ENCODE peak calls at places on chromosomes 3 and 15, in four cellular contexts. Y, W, B and X are unnamed samples.

GRCh38 chr15:60134609-60135008 is 130.5 kb downstream of the FOXB1 start:
- DNase-seq in Y (no peak), W (no peak), B (no peak), X (no peak)

GRCh38 chr15:66670698-66671580 is 31.1 kb upstream of the SMAD6 start:
- DNase-seq in Y (peak; percentile 18), W (no peak), B (peak; percentile 91), X (peak; percentile 82)

GRCh38 chr3:139378587-139378986 is 10.9 kb downstream of the COPB2 start:
- DNase-seq in Y (peak; percentile 12), W (no peak), B (no peak), X (no peak)

GRCh38 chr15:35907507-35907906 is 361.5 kb upstream of the DPH6 start:
- DNase-seq in B (no peak), Y (no peak), W (no peak), X (no peak)

GRCh38 chr3:194269610-194270145 is 81.5 kb downstream of the CPN2 start:
- DNase-seq in B (peak; percentile 60), Y (no peak), W (no peak), X (no peak)

GRCh38 chr3:128448491-128448890 is 18.2 kb downstream of the DNAJB8 start:
- DNase-seq in Y (no peak), W (no peak), B (no peak), X (no peak)

GRCh38 chr15:71651750-71652186 is 158.6 kb upstream of the NR2E3 start:
- DNase-seq in Y (peak; percentile 57), W (peak; percentile 12), B (no peak), X (peak; percentile 46)

GRCh38 chr3:141952611-141953010 is 76.2 kb downstream of the ATP1B3 start:
- DNase-seq in Y (no peak), B (no peak), W (no peak), X (no peak)

GRCh38 chr3:46675426-46675825 is 18.1 kb downstream of the ALS2CL start:
- DNase-seq in W (no peak), B (no peak), Y (no peak), X (no peak)

GRCh38 chr15:63514533-63514943 is 10.1 kb downstream of the USP3 start:
- DNase-seq in Y (peak; percentile 76), B (no peak), W (no peak), X (no peak)

GRCh38 chr3:171875923-171876412 is 32.8 kb downstream of the TMEM212 start:
- DNase-seq in W (no peak), Y (peak; percentile 48), B (no peak), X (no peak)

GRCh38 chr15:99169769-99170311 is 65.0 kb downstream of the SYNM start:
- DNase-seq in B (no peak), Y (no peak), W (no peak), X (no peak)

GRCh38 chr3:33980252-33980651 is 181.8 kb downstream of the PDCD6IP start:
- DNase-seq in B (peak; percentile 20), W (peak; percentile 11), Y (peak; percentile 66), X (no peak)

GRCh38 chr3:32374788-32375595 is 16.7 kb upstream of the CMTM7 start:
- DNase-seq in B (peak; percentile 48), Y (peak; percentile 63), W (peak; percentile 42), X (peak; percentile 60)

GRCh38 chr3:26099692-26100091 is 309.8 kb downstream of the OXSM start:
- DNase-seq in B (no peak), Y (no peak), W (no peak), X (no peak)

GRCh38 chr3:160588023-160588422 is 22.7 kb upstream of the KPNA4 start:
- DNase-seq in Y (no peak), B (no peak), W (no peak), X (no peak)

GRCh38 chr15:71629761-71630499 is 180.4 kb upstream of the NR2E3 start:
- DNase-seq in Y (no peak), W (no peak), B (no peak), X (no peak)

GRCh38 chr15:77481670-77482069 is 61.0 kb downstream of the HMG20A start:
- DNase-seq in B (no peak), W (no peak), Y (no peak), X (no peak)

GRCh38 chr3:107271787-107272387 is 105.4 kb upstream of the CCDC54 start:
- DNase-seq in Y (peak; percentile 18), B (peak; percentile 9), W (no peak), X (peak; percentile 40)

GRCh38 chr15:74364936-74365618 is 2.4 kb downstream of the CYP11A1 start:
- DNase-seq in Y (no peak), B (no peak), W (no peak), X (no peak)

GRCh38 chr3:33433843-33434242 is 6.4 kb downstream of the UBP1 start:
- DNase-seq in Y (no peak), B (no peak), W (no peak), X (no peak)

GRCh38 chr3:194730369-194730768 is 44.7 kb downstream of the FAM43A start:
- DNase-seq in Y (no peak), B (no peak), W (no peak), X (no peak)

GRCh38 chr15:67174864-67175573 is 79.4 kb downstream of the AAGAB start:
- DNase-seq in Y (no peak), B (no peak), W (no peak), X (no peak)

GRCh38 chr3:184658223-184658860 is 53.5 kb downstream of the MAGEF1 start:
- DNase-seq in B (no peak), Y (no peak), W (no peak), X (no peak)

GRCh38 chr3:37601832-37602231 is 259.8 kb upstream of the CTDSPL start:
- DNase-seq in W (no peak), B (no peak), Y (no peak), X (no peak)

GRCh38 chr3:16053794-16054193 is 120.7 kb upstream of the GALNT15 start:
- DNase-seq in Y (no peak), W (no peak), B (no peak), X (no peak)

GRCh38 chr15:49155834-49156627 is 632 bp upstream of the COPS2 start:
- DNase-seq in B (peak; percentile 19), W (no peak), Y (peak; percentile 10), X (peak; percentile 9)

GRCh38 chr3:132087356-132087755 is 52.5 kb upstream of the CPNE4 start:
- DNase-seq in W (no peak), Y (no peak), B (no peak), X (no peak)

GRCh38 chr15:74995779-74996765 is 709 bp downstream of the SCAMP5 start:
- DNase-seq in B (no peak), Y (peak; percentile 50), W (no peak), X (no peak)

GRCh38 chr3:149473314-149473990 is 1.0 kb upstream of the TM4SF4 start:
- DNase-seq in W (no peak), Y (no peak), B (no peak), X (no peak)

GRCh38 chr15:75030023-75030413 is 6.6 kb downstream of the PPCDC start:
- DNase-seq in Y (no peak), B (no peak), W (no peak), X (no peak)

GRCh38 chr3:31918179-31919165 is 62.6 kb downstream of the OSBPL10 start:
- DNase-seq in Y (no peak), W (peak; percentile 7), B (no peak), X (no peak)

GRCh38 chr3:194472290-194472920 is 14.4 kb downstream of the ATP13A3 start:
- DNase-seq in Y (peak; percentile 58), W (no peak), B (peak; percentile 42), X (peak; percentile 20)

GRCh38 chr3:177610262-177610661 is 413.0 kb upstream of the TBL1XR1 start:
- DNase-seq in W (no peak), B (no peak), Y (no peak), X (no peak)

GRCh38 chr15:88904257-88904807 is 8.8 kb downstream of the MFGE8 start:
- DNase-seq in W (no peak), B (no peak), Y (no peak), X (no peak)
- TF ChIP-seq TARDBP in W (no peak), B (no peak), Y (no peak), X (no peak)

GRCh38 chr15:39814487-39814886 is 31.8 kb upstream of the FSIP1 start:
- DNase-seq in Y (no peak), W (no peak), B (no peak), X (no peak)

GRCh38 chr15:39823634-39824033 is 41.0 kb upstream of the FSIP1 start:
- DNase-seq in B (no peak), Y (no peak), W (no peak), X (no peak)

GRCh38 chr15:39817892-39818291 is 35.3 kb upstream of the FSIP1 start:
- DNase-seq in B (no peak), Y (no peak), W (no peak), X (no peak)

DNA sequence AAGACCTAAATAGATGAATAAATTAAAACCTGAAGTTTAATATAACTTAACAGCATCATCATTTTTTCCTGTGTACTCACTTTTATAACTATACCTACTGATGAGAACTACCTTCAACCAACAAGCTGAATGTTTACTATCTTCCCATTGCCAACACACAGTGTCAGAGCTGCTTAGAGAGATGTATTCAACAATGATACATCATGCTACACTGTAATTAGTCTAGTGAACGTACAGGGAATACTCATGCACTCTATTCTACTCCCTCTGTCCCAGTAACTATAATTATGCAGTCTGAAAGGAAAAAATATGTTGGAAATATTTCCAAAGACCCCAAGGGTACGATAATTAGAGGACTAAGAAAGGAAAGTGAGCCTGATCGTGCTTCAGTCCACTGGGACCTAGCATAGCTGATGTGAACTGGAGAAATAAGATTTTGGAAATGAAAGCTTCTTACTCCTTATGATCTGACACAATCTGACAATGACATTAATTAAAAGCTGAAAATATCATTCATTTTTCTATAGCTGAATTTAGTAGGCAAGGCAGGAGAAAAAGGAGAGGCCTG is 36.9 kb upstream of the FSIP1 start:
- DNase-seq in W (no peak), B (no peak), Y (no peak), X (no peak)
- TF ChIP-seq FOXM1 in W (no peak), B (no peak), Y (no peak), X (no peak)

DNA sequence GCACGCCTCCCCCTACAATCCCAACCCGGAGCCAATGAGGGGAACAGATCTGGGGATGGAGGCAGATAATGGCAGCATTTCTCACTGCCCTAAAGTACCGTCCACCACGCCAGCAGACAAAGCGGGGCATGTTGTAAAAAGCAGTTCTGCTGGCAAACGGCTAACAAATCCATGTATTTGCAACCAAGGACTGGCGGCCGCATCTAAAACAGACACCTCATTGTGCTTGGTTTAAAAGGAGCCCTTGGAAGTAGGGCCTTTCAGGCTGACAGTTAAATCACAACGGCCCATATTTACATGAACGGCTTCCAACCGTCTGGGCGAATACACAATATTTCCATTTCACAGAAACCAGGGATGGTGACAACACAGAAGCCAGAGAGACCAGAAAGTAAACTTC is 113.2 kb downstream of the PDZRN3 start:
- DNase-seq in Y (no peak), W (no peak), B (no peak), X (no peak)
- TF ChIP-seq TARDBP in Y (no peak), W (no peak), B (no peak), X (no peak)

DNA sequence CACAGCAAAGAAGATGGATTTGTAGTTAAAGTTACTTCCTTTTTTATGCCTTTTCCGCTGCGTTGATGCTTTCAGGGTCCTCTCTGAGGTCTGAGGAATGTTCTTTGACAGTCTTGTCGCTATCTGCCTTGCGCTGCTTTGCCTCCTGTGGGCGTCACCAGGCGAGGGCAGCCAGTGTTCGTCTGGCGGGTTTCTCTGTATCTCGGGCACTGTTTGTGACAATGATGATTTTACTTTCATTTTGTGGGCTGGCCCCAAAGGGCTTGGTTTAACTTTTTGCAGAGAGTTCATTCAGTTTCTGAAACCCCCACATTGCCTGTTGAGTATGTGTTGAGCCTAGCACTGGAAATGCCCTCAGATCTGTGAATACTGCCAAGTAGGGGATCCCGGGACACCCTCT is 24.6 kb upstream of the SACM1L start:
- DNase-seq in Y (peak; percentile 18), W (peak; percentile 48), B (no peak), X (no peak)
- TF ChIP-seq FOXM1 in Y (no peak), W (no peak), B (no peak), X (no peak)